ENCODE peak calls at places on chromosomes 4 and X, in five cellular contexts. K, W, F, O and J are unnamed samples. For H3K4me1, the result is how much of the 10 kb centered on the place peaks cover.

GRCh38 chrX:17415242-17415815 is 40.3 kb downstream of the NHS start:
- DNase-seq in O (no peak), W (no peak), F (no peak), K (no peak), J (no peak)

GRCh38 chrX:47484885-47485284 is 1.9 kb upstream of the ZNF41 start:
- DNase-seq in W (no peak), F (no peak), O (no peak), K (no peak), J (no peak)

GRCh38 chr4:164440196-164440595 is 313.7 kb upstream of the SMIM31 start:
- DNase-seq in K (no peak), O (no peak), F (no peak), W (no peak), J (no peak)

GRCh38 chr4:85968945-85969830 is 390.7 kb downstream of the MAPK10 start:
- DNase-seq in W (no peak), K (no peak), O (no peak), F (peak), J (no peak)

GRCh38 chr4:39043697-39044363 is 11.6 kb upstream of the TMEM156 start:
- DNase-seq in K (no peak), W (no peak), F (no peak), O (no peak), J (peak)

GRCh38 chr4:183588169-183588675 is 70.8 kb downstream of the RWDD4 start:
- DNase-seq in K (no peak), O (no peak), F (peak), W (peak), J (no peak)

GRCh38 chr4:178599521-178599920 is 1157.3 kb upstream of the AGA start:
- DNase-seq in F (peak), W (no peak), K (no peak), O (no peak), J (no peak)

GRCh38 chrX:123077671-123078070 is 106.4 kb upstream of the GRIA3 start:
- DNase-seq in W (no peak), F (no peak), O (no peak), K (no peak), J (no peak)

GRCh38 chr4:122968227-122968812 is 45.9 kb upstream of the NUDT6 start:
- DNase-seq in W (no peak), K (no peak), O (no peak), F (no peak), J (no peak)

GRCh38 chr4:142262956-142263355 is 583.1 kb downstream of the INPP4B start:
- DNase-seq in F (no peak), O (no peak), K (no peak), W (no peak), J (no peak)

GRCh38 chr4:114226178-114226577 is 246.7 kb upstream of the ARSJ start:
- DNase-seq in W (no peak), F (no peak), K (no peak), O (no peak), J (no peak)

GRCh38 chr4:2814627-2815026 is 21.7 kb downstream of the SH3BP2 start:
- DNase-seq in W (no peak), K (no peak), O (no peak), F (no peak), J (no peak)

GRCh38 chrX:50147972-50148371 is 52.8 kb downstream of the AKAP4 start:
- DNase-seq in K (no peak), W (no peak), O (no peak), F (no peak), J (no peak)

GRCh38 chr4:26161030-26161824 is 159.6 kb upstream of the RBPJ start:
- DNase-seq in O (no peak), W (no peak), K (no peak), F (no peak), J (no peak)

GRCh38 chrX:68726366-68726765 is 78.9 kb downstream of the STARD8 start:
- DNase-seq in F (no peak), O (no peak), K (no peak), W (no peak), J (no peak)

GRCh38 chrX:9825129-9825865 is 39.1 kb downstream of the SHROOM2 start:
- DNase-seq in O (no peak), F (no peak), W (no peak), K (no peak), J (no peak)

GRCh38 chr4:99088485-99089365 is at the start of gene ADH5:
- DNase-seq in F (peak), W (peak), K (peak), O (peak), J (peak)

GRCh38 chr4:122747883-122748282 is 15.4 kb downstream of the BBS12 start:
- DNase-seq in O (no peak), W (no peak), K (no peak), F (no peak), J (no peak)

GRCh38 chrX:29090811-29091210 is 503.6 kb downstream of the IL1RAPL1 start:
- DNase-seq in W (no peak), K (no peak), F (peak), O (no peak), J (no peak)

GRCh38 chr4:4852591-4853362 is 6.7 kb upstream of the MSX1 start:
- DNase-seq in F (no peak), W (peak), O (no peak), K (no peak), J (no peak)

GRCh38 chrX:140034916-140035315 is 69.6 kb upstream of the CXorf66 start:
- DNase-seq in W (no peak), K (no peak), O (no peak), F (peak), J (no peak)

GRCh38 chr4:174119818-174120217 is 163.6 kb downstream of the FBXO8 start:
- DNase-seq in K (no peak), W (no peak), O (no peak), F (peak), J (no peak)

GRCh38 chr4:185332575-185333464 is 62.9 kb downstream of the LRP2BP start:
- DNase-seq in O (no peak), W (no peak), F (no peak), K (no peak), J (no peak)

GRCh38 chrX:17801431-17801830 is 59.7 kb downstream of the RAI2 start:
- DNase-seq in O (no peak), W (no peak), K (no peak), F (no peak), J (no peak)

GRCh38 chr4:80184791-80185756 is 12.2 kb upstream of the PRDM8 start:
- DNase-seq in F (peak), O (no peak), W (peak), K (no peak), J (no peak)
- TF ChIP-seq CTCF in F (no peak), O (no peak), W (no peak), K (no peak), J (no peak)

GRCh38 chr4:108644237-108644636 is 6.2 kb upstream of the OSTC start:
- DNase-seq in F (no peak), O (no peak), W (no peak), K (no peak), J (no peak)
- H3K4me1 ChIP-seq in F (under half), O (under half), W (under half), K (under half), J (under half)

DNA sequence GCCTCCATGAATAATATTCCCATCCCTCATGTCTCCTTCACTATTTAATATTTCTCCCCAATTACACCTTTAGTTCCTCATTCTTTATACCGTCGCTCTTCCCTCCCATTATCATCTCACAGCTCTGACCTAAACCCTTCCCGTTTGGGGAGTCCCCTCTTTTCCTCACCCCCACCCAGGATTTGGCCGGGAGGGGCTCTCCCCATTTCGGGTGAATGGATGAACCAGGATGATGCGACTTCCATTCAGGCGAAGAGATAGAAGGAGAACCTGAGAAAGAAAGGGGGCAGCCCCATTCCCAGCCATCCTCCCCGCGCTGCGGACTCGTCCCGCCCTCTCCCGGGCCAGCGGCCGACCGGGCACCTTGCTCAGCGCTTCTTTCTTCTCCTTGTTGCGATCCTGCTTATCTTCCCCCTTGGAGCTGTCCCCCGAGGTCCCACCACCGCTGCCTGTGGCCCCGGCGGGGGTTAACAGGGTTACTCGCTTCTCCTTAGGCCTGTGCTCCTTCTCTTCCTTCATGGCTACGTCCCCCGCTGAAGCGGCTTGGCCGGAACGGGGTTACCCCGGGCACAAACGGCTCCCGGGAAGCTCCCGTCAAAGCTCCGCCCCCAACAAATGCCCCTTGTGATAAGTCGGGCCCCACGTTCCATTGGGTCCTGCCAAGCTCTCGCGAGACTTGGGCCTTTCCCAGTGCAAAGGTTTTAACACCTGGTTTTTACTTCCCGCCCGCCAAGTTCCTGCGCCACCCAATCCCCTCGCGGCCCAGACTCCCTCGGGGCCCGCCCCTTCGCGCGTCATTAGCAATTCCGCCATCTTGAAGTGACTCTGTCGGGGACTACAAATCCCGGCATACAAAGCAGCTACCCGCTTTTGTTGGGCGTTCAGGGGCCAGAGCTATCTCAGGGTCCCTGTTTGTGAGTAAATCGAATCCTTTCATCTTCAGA is at the start of gene UPF3B:
- DNase-seq in K (peak), O (peak), W (peak), F (peak), J (peak)
- TF ChIP-seq CTCF in K (no peak), O (no peak), W (no peak), F (no peak), J (no peak)

GRCh38 chr4:87012265-87012953 is 77.6 kb downstream of the AFF1 start:
- DNase-seq in O (peak), K (no peak), W (no peak), F (no peak), J (no peak)
- H3K4me1 ChIP-seq in O (under half), K (under half), W (half or more), F (half or more), J (half or more)

GRCh38 chrX:7068939-7069367 is 78.6 kb upstream of the STS start:
- DNase-seq in O (no peak), W (no peak), K (no peak), F (peak), J (no peak)
- TF ChIP-seq CTCF in O (no peak), W (no peak), K (no peak), F (peak), J (peak)

GRCh38 chr4:169251291-169252235 is 19.2 kb downstream of the SH3RF1 start:
- DNase-seq in F (no peak), W (no peak), K (no peak), O (peak), J (no peak)
- H3K4me1 ChIP-seq in F (under half), W (under half), K (half or more), O (under half), J (half or more)

GRCh38 chr4:13523591-13524503 is 20.5 kb downstream of the NKX3-2 start:
- DNase-seq in W (no peak), K (no peak), F (no peak), O (no peak), J (no peak)
- TF ChIP-seq CTCF in W (no peak), K (no peak), F (no peak), O (no peak), J (no peak)

GRCh38 chrX:109776432-109776831 is 43.4 kb upstream of the ACSL4 start:
- DNase-seq in K (no peak), F (no peak), O (no peak), W (no peak), J (no peak)

GRCh38 chrX:109774706-109775105 is 41.6 kb upstream of the ACSL4 start:
- DNase-seq in O (no peak), F (no peak), W (no peak), K (no peak), J (no peak)

GRCh38 chrX:109770780-109771179 is 37.7 kb upstream of the ACSL4 start:
- DNase-seq in W (no peak), F (no peak), O (no peak), K (no peak), J (no peak)

GRCh38 chrX:109774136-109774535 is 41.1 kb upstream of the ACSL4 start:
- DNase-seq in O (no peak), W (no peak), F (no peak), K (no peak), J (no peak)

GRCh38 chrX:109773374-109773773 is 40.3 kb upstream of the ACSL4 start:
- DNase-seq in O (no peak), W (no peak), K (no peak), F (no peak), J (no peak)
- H3K4me1 ChIP-seq in O (under half), W (under half), K (under half), F (under half), J (under half)

DNA sequence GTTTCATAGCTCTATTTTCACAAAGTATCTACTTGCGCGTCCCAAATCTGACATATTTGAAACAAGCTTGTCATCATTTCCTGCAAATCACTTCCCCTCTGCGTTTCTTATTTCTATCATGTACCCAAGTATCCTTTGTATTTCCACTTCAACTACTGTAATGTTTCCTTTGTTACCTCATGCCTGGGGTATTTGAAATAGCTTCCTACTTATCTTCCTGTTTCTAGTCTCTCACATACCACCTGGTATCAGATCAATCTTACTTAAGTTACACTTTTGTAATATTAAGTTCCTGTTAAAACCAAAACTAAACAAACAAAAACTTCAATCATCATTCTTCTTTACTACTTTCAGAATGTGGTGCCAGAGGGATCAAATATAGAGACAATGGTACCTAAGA is 93.6 kb upstream of the SMAD1 start:
- DNase-seq in O (no peak), W (no peak), F (no peak), K (no peak), J (no peak)
- TF ChIP-seq CTCF in O (no peak), W (no peak), F (no peak), K (no peak), J (no peak)